ENCODE peak calls at places on chromosome 12, in nine cellular contexts. F is gastrocnemius medialis, S is IMR-90, E is K562, U is body of pancreas, V is heart left ventricle, L is GM12878, M is HepG2, N is A549. W is an unnamed sample.

GRCh38 chr12:103373088-103373523 is 122.7 kb downstream of the C12orf42 start:
- ATAC-seq in F (no peak), N (no peak), U (no peak), L (peak), V (no peak), M (no peak), E (no peak), S (no peak), W (no peak)

GRCh38 chr12:65022960-65023359 is 98.1 kb downstream of the WIF1 start:
- ATAC-seq in E (no peak), S (no peak), L (no peak), M (no peak), N (no peak), U (no peak), F (no peak), V (no peak), W (no peak)

GRCh38 chr12:113103756-113104450 is 31.7 kb downstream of the RASAL1 start:
- ATAC-seq in S (no peak), V (no peak), E (peak), L (peak), U (peak), F (no peak), M (peak), N (peak), W (no peak)

GRCh38 chr12:11477110-11477509 is 81.7 kb upstream of the PRB2 start:
- ATAC-seq in S (no peak), V (no peak), F (no peak), L (no peak), E (no peak), N (no peak), M (no peak), U (no peak), W (no peak)

GRCh38 chr12:13125996-13126395 is 22.5 kb upstream of the GSG1 start:
- ATAC-seq in N (no peak), E (no peak), V (no peak), S (no peak), U (no peak), L (no peak), M (no peak), F (no peak), W (no peak)

GRCh38 chr12:131796754-131797587 is 31.2 kb upstream of the MMP17 start:
- ATAC-seq in L (no peak), V (no peak), F (no peak), S (no peak), E (peak), M (peak), U (no peak), N (peak), W (no peak)

GRCh38 chr12:94690199-94690695 is 39.9 kb upstream of the TMCC3 start:
- ATAC-seq in L (no peak), N (no peak), V (peak), F (peak), U (peak), M (peak), E (no peak), S (no peak), W (peak)

GRCh38 chr12:121513464-121514183 is 67.2 kb downstream of the KDM2B start:
- ATAC-seq in F (no peak), M (peak), L (peak), V (no peak), N (peak), E (peak), S (peak), U (peak), W (no peak)

GRCh38 chr12:49260831-49261363 is 4.0 kb upstream of the TUBA1C start:
- ATAC-seq in F (no peak), S (no peak), L (no peak), E (no peak), U (no peak), N (no peak), V (no peak), M (no peak), W (no peak)

GRCh38 chr12:49264466-49264872 is 413 bp upstream of the TUBA1C start:
- ATAC-seq in V (no peak), F (peak), U (peak), L (peak), S (peak), M (peak), E (peak), N (peak), W (peak)

GRCh38 chr12:49261726-49262125 is 3.2 kb upstream of the TUBA1C start:
- ATAC-seq in F (no peak), V (no peak), S (peak), U (no peak), E (no peak), L (no peak), M (no peak), N (no peak), W (no peak)

GRCh38 chr12:49263400-49263763 is 1.5 kb upstream of the TUBA1C start:
- ATAC-seq in L (no peak), S (no peak), V (no peak), M (no peak), N (no peak), F (no peak), U (no peak), E (no peak), W (no peak)

DNA sequence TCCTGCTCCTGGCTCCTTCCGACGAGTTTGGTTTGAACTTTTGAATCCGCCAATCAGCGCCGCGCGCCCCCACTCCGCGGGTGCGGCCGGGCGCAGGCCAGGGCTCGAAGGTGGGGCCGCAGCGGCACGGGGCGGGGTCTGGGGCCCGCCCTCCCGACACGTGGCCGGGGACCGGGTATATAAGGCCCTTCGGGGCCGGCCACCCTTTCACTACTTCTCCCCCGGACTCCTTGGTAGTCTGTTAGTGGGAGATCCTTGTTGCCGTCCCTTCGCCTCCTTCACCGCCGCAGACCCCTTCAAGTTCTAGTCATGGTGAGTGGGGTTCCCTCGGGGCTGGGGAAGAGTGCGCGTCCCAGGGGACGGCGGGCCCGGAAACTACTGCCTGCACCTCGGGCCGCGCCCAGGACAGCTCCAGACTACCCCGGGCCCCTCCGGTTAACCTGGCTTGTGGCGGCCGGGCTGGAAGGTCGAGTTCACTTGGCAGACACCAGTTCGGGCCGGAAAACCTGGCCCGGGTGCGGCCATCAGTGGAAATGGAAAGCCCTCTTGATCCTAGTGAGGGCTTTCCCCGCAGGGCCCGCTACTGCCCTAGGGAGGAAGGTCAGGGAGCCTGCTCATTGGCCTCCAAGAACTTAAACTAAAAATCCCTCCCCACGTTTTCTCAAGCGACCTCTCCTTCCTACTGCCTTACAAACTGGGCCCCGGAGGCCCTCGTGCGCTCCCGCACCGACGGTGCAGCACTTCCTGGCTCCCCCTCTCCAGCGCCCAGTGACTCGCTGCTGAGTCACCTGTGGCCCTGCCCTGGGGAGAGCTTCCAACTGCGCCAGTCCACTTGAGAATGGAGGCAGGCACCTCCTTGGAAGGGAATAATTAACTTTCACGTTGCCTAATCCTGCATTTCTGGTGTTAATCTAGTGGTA is at the start of gene TUBA1C:
- ATAC-seq in U (peak), L (peak), N (peak), S (peak), V (peak), E (peak), M (peak), F (peak), W (peak)
- TF ChIP-seq POLR2A in U (peak), L (peak), N (peak), S (peak), V (peak), E (peak), M (peak), F (peak), W (peak)

GRCh38 chr12:124913474-124914391 is 717 bp downstream of the UBC start:
- ATAC-seq in S (peak), U (peak), F (peak), N (peak), L (peak), V (no peak), M (peak), E (peak), W (peak)

GRCh38 chr12:124906606-124907261 is 7.7 kb downstream of the UBC start:
- ATAC-seq in F (peak), U (peak), M (peak), V (no peak), S (peak), L (peak), N (peak), E (peak), W (peak)

GRCh38 chr12:124914392-124915248 is at the start of gene UBC:
- ATAC-seq in M (peak), V (no peak), U (peak), S (peak), E (peak), L (peak), F (peak), N (peak), W (peak)

GRCh38 chr12:124909831-124910560 is 4.5 kb downstream of the UBC start:
- ATAC-seq in S (peak), N (peak), F (peak), V (no peak), M (peak), U (no peak), E (peak), L (peak), W (peak)

DNA sequence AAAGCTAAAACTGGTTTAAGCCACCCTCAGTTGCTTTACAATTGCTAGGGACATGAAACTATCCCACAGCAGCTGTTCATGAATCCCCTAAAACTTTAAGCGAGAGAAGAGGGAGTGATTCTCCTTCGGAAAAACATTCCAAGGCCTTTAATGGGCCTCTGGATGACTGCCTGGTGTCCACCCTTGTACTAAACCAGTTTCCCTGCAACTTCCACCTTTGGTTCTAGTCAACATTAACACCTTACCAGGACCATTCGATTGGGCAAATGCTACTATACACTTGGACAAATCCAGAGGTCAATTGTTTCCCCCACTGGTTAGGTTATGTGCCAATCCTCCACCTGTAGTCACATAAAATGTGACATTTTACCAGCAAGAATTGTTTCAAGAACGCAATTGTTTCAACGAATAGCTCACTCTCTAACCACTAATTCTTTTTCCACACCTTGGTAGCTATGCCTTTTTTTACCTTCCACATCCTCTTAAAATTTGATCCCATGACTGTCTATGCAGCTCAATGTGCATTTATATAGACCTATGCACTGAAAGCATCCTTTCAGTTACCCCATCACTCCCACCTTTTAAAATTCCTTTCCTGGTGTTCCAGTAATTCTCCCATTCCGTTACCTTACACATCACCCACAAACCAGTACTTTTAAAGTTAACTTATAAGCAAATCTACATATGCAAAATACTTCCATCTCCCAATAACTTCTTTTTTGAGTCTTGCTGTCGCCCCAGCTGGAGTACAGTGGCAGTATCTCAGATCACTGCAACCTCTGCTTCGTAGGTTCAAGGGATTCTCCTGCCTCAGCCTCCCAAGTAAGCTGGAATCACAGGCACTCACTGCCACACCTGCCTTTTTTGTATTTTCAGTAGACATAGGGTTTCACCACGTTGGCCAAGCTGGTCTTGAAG is 3.6 kb downstream of the UBC start:
- ATAC-seq in L (peak), F (peak), V (no peak), N (peak), E (peak), S (no peak), U (no peak), M (no peak), W (no peak)
- TF ChIP-seq POLR2A in L (peak), F (no peak), V (no peak), N (peak), E (peak), S (peak), U (peak), M (peak), W (peak)

GRCh38 chr12:52178984-52179383 is 12.8 kb downstream of the KRT80 start:
- ATAC-seq in N (no peak), L (no peak), E (no peak), U (no peak), F (no peak), V (no peak), M (no peak), S (no peak), W (no peak)

GRCh38 chr12:52178443-52178842 is 13.4 kb downstream of the KRT80 start:
- ATAC-seq in S (no peak), L (no peak), N (no peak), M (no peak), E (no peak), F (no peak), U (no peak), V (no peak), W (no peak)

GRCh38 chr12:52172956-52173355 is 18.9 kb downstream of the KRT80 start:
- ATAC-seq in S (no peak), V (no peak), N (no peak), M (no peak), U (no peak), L (no peak), E (no peak), F (no peak), W (no peak)

GRCh38 chr12:52173526-52173925 is 18.3 kb downstream of the KRT80 start:
- ATAC-seq in F (no peak), L (no peak), U (no peak), M (no peak), N (no peak), S (no peak), V (no peak), E (no peak), W (no peak)

GRCh38 chr12:52175411-52176350 is 16.1 kb downstream of the KRT80 start:
- ATAC-seq in U (peak), M (peak), S (no peak), E (peak), L (peak), V (no peak), N (peak), F (no peak), W (peak)
- TF ChIP-seq POLR2A in U (no peak), M (no peak), S (no peak), E (no peak), L (no peak), V (no peak), N (no peak), F (no peak), W (no peak)

GRCh38 chr12:122981587-122982493 is 1.4 kb downstream of the ARL6IP4 start:
- ATAC-seq in V (no peak), F (no peak), U (no peak), M (no peak), N (peak), S (no peak), E (no peak), L (no peak), W (no peak)

GRCh38 chr12:122979908-122980191 is 631 bp upstream of the ARL6IP4 start:
- ATAC-seq in V (no peak), N (no peak), U (no peak), F (no peak), S (no peak), E (no peak), L (no peak), M (no peak), W (no peak)

GRCh38 chr12:122981036-122981471 is 573 bp downstream of the ARL6IP4 start:
- ATAC-seq in M (peak), F (peak), L (peak), U (no peak), E (peak), V (no peak), N (peak), S (peak), W (no peak)

GRCh38 chr12:122979001-122979907 is 1.2 kb upstream of the ARL6IP4 start:
- ATAC-seq in N (no peak), L (no peak), E (no peak), V (no peak), F (no peak), M (no peak), S (no peak), U (no peak), W (no peak)

GRCh38 chr12:122980192-122981035 is at the start of gene ARL6IP4:
- ATAC-seq in L (peak), U (peak), M (peak), N (peak), E (peak), V (peak), F (peak), S (peak), W (peak)
- TF ChIP-seq POLR2A in L (peak), U (peak), M (no peak), N (peak), E (peak), V (peak), F (peak), S (peak), W (peak)

W was measured in gastroesophageal sphincter.